ENCODE peak calls at places on chromosomes 3 and 15, in seven cellular contexts. X is T-helper 9 cell; Y is ACHN; R is heart right ventricle; W is activated CD4-positive, alpha-beta T cell treated with anti-CD3 and anti-CD28 coated beads, Interleukin-2, amount 10 ng/mL, durations not matched to agents 7 days and 5 days; I is head of caudate nucleus; O is Kasumi-1. L is an unnamed sample.
A peak's percentile ranks its signal among the peaks of the same experiment; 100 is the strongest.

GRCh38 chr3:158381274-158381868 is 189.6 kb upstream of the MLF1 start:
- DNase-seq in I (no peak), R (no peak), X (no peak), O (no peak), Y (no peak), W (no peak), L (no peak)

GRCh38 chr3:52742418-52743041 is 28.2 kb downstream of the NEK4 start:
- DNase-seq in W (peak; percentile 33), Y (peak; percentile 31), I (no peak), O (peak; percentile 36), R (no peak), X (no peak), L (no peak)

GRCh38 chr3:171295502-171296373 is 164.5 kb downstream of the TNIK start:
- DNase-seq in Y (no peak), W (no peak), X (no peak), R (no peak), O (no peak), I (no peak), L (no peak)

GRCh38 chr3:116256843-116257485 is 188.3 kb downstream of the LSAMP start:
- DNase-seq in X (no peak), R (no peak), Y (peak; percentile 12), W (no peak), I (no peak), O (no peak), L (peak; percentile 14)

GRCh38 chr3:151087648-151088047 is 2.2 kb downstream of the MED12L start:
- DNase-seq in R (no peak), I (no peak), O (no peak), X (no peak), Y (no peak), W (no peak), L (no peak)

GRCh38 chr3:127652246-127652995 is 20.3 kb upstream of the ABTB1 start:
- DNase-seq in W (peak; percentile 40), Y (peak; percentile 47), I (peak; percentile 75), X (no peak), O (peak; percentile 37), R (no peak), L (peak; percentile 28)

GRCh38 chr15:67048281-67049279 is 16.8 kb upstream of the SMAD3 start:
- DNase-seq in I (no peak), X (no peak), R (no peak), Y (peak; percentile 75), O (no peak), W (no peak), L (peak; percentile 94)

GRCh38 chr3:157785071-157785826 is 282.0 kb upstream of the VEPH1 start:
- DNase-seq in O (no peak), W (no peak), I (no peak), Y (peak; percentile 85), R (no peak), X (no peak), L (peak; percentile 81)

GRCh38 chr15:38517312-38517711 is 47.3 kb downstream of the RASGRP1 start:
- DNase-seq in O (no peak), W (no peak), Y (no peak), I (no peak), X (no peak), R (no peak), L (no peak)

GRCh38 chr15:93152264-93152884 is 63.4 kb upstream of the RGMA start:
- DNase-seq in I (no peak), O (peak; percentile 23), Y (no peak), W (peak; percentile 39), R (no peak), X (peak; percentile 37), L (no peak)

GRCh38 chr3:143000525-143000924 is 845 bp upstream of the U2SURP start:
- DNase-seq in W (no peak), I (no peak), R (no peak), X (no peak), O (no peak), Y (peak; percentile 68), L (peak; percentile 43)

GRCh38 chr3:194971965-194972364 is 286.3 kb downstream of the FAM43A start:
- DNase-seq in X (no peak), Y (no peak), I (no peak), W (no peak), O (no peak), R (no peak), L (no peak)

GRCh38 chr3:158221426-158221825 is 111.5 kb downstream of the RSRC1 start:
- DNase-seq in W (no peak), I (no peak), Y (no peak), O (no peak), X (no peak), R (no peak), L (no peak)

GRCh38 chr3:29463306-29463705 is 182.4 kb downstream of the RBMS3 start:
- DNase-seq in Y (no peak), X (no peak), O (no peak), W (no peak), I (no peak), R (no peak), L (no peak)

GRCh38 chr3:140602781-140603180 is 75.1 kb upstream of the TRIM42 start:
- DNase-seq in X (no peak), O (no peak), Y (peak; percentile 31), I (no peak), R (no peak), W (no peak), L (peak; percentile 50)

GRCh38 chr3:141660598-141660947 is 77.5 kb upstream of the RNF7 start:
- DNase-seq in O (no peak), X (no peak), Y (no peak), I (no peak), W (no peak), R (no peak), L (no peak)

GRCh38 chr15:25689592-25689991 is 173.5 kb downstream of the ATP10A start:
- DNase-seq in X (no peak), I (no peak), Y (no peak), W (no peak), R (no peak), O (no peak), L (no peak)

GRCh38 chr15:66212471-66212870 is 41.1 kb downstream of the MEGF11 start:
- DNase-seq in O (no peak), I (peak; percentile 24), R (no peak), Y (no peak), W (no peak), X (no peak), L (no peak)

GRCh38 chr3:123952844-123953520 is 8.0 kb downstream of the CCDC14 start:
- DNase-seq in Y (no peak), I (no peak), O (no peak), X (no peak), W (no peak), R (no peak), L (no peak)

GRCh38 chr15:29968099-29968892 is 114.5 kb upstream of the GOLGA8J start:
- DNase-seq in X (no peak), O (no peak), Y (no peak), W (no peak), R (no peak), I (peak; percentile 70), L (no peak)

GRCh38 chr3:155232605-155233004 is 60.9 kb downstream of the STRIT1 start:
- DNase-seq in R (peak; percentile 29), O (no peak), I (no peak), X (no peak), W (no peak), Y (no peak), L (peak; percentile 74)

GRCh38 chr15:31447893-31448634 is 121.4 kb downstream of the KLF13 start:
- DNase-seq in X (no peak), O (no peak), I (no peak), W (no peak), R (no peak), Y (no peak), L (no peak)

GRCh38 chr3:157115069-157116006 is 44.6 kb downstream of the CCNL1 start:
- DNase-seq in I (no peak), R (no peak), W (no peak), Y (peak; percentile 19), O (no peak), X (no peak), L (peak; percentile 52)

GRCh38 chr3:69511361-69511760 is 125.5 kb upstream of the FRMD4B start:
- DNase-seq in W (no peak), O (no peak), I (no peak), Y (no peak), R (no peak), X (no peak), L (no peak)

GRCh38 chr3:72739521-72740466 is 108.5 kb downstream of the SHQ1 start:
- DNase-seq in R (no peak), O (no peak), Y (peak; percentile 54), W (no peak), X (no peak), I (no peak), L (peak; percentile 79)

GRCh38 chr3:192651854-192652510 is 75.4 kb downstream of the FGF12 start:
- DNase-seq in I (no peak), O (no peak), Y (no peak), R (no peak), W (no peak), X (no peak), L (no peak)

GRCh38 chr15:73370151-73370550 is 1.4 kb upstream of the HCN4 start:
- DNase-seq in I (no peak), X (no peak), O (no peak), R (no peak), W (no peak), Y (no peak), L (no peak)

GRCh38 chr3:115438799-115439198 is 184.5 kb upstream of the GAP43 start:
- DNase-seq in I (no peak), R (no peak), O (no peak), Y (no peak), X (no peak), W (no peak), L (no peak)

GRCh38 chr3:66297260-66297863 is 76.6 kb downstream of the SLC25A26 start:
- DNase-seq in X (no peak), Y (no peak), O (no peak), W (no peak), R (no peak), I (no peak), L (no peak)

GRCh38 chr3:52153389-52154096 is 680 bp downstream of the POC1A start:
- DNase-seq in O (peak; percentile 12), W (peak; percentile 27), X (no peak), R (no peak), I (no peak), Y (peak; percentile 39), L (peak; percentile 50)

GRCh38 chr15:48641416-48641815 is 4.1 kb downstream of the FBN1 start:
- DNase-seq in Y (peak; percentile 32), W (no peak), O (no peak), R (no peak), X (no peak), I (peak; percentile 71), L (peak; percentile 28)

GRCh38 chr3:136412307-136412706 is 162.2 kb downstream of the PCCB start:
- DNase-seq in O (no peak), I (no peak), R (no peak), Y (no peak), W (no peak), X (no peak), L (no peak)

GRCh38 chr15:92821491-92822116 is 78.5 kb upstream of the CHD2 start:
- DNase-seq in I (peak; percentile 33), O (no peak), R (no peak), X (no peak), W (no peak), Y (no peak), L (peak; percentile 54)

GRCh38 chr15:73053398-73053723 is 1.1 kb downstream of the NEO1 start:
- DNase-seq in X (no peak), O (no peak), R (no peak), Y (no peak), W (no peak), I (no peak), L (no peak)

GRCh38 chr3:160588023-160588422 is 22.7 kb upstream of the KPNA4 start:
- DNase-seq in W (no peak), O (no peak), Y (no peak), I (no peak), X (no peak), R (no peak), L (no peak)

GRCh38 chr15:41429003-41429890 is 12.4 kb downstream of the RTF1 start:
- DNase-seq in X (no peak), O (no peak), W (peak; percentile 22), Y (no peak), I (no peak), R (no peak), L (no peak)

GRCh38 chr3:124107074-124107473 is 115.2 kb upstream of the ROPN1 start:
- DNase-seq in X (no peak), Y (no peak), R (no peak), W (no peak), I (no peak), O (no peak), L (no peak)

L was measured in Caki2.